ENCODE peak calls at places on chromosomes 13 and 19, in seven cellular contexts. One of them, this sample, is unnamed.

GRCh38 chr13:23985846-23986245 is 88.5 kb upstream of the C1QTNF9B start:
- DNase-seq in ovary: no peak
- DNase-seq in foreskin fibroblast: no peak
- DNase-seq in endodermal cell: no peak
- DNase-seq in psoas muscle: no peak
- DNase-seq in mammary epithelial cell: no peak
- DNase-seq in left ventricle myocardium inferior: no peak
- DNase-seq in this sample: no peak

GRCh38 chr13:66534561-66534960 is 695.6 kb downstream of the PCDH9 start:
- DNase-seq in ovary: no peak
- DNase-seq in foreskin fibroblast: peak
- DNase-seq in endodermal cell: no peak
- DNase-seq in psoas muscle: no peak
- DNase-seq in mammary epithelial cell: no peak
- DNase-seq in left ventricle myocardium inferior: no peak
- DNase-seq in this sample: peak

GRCh38 chr19:55369651-55370304 is 485 bp downstream of the IL11 start:
- DNase-seq in ovary: no peak
- DNase-seq in foreskin fibroblast: peak
- DNase-seq in endodermal cell: peak
- DNase-seq in psoas muscle: no peak
- DNase-seq in mammary epithelial cell: peak
- DNase-seq in left ventricle myocardium inferior: no peak
- DNase-seq in this sample: peak

GRCh38 chr13:73991884-73992283 is 142.3 kb downstream of the KLF12 start:
- DNase-seq in ovary: no peak
- DNase-seq in foreskin fibroblast: no peak
- DNase-seq in endodermal cell: no peak
- DNase-seq in psoas muscle: no peak
- DNase-seq in mammary epithelial cell: no peak
- DNase-seq in left ventricle myocardium inferior: no peak
- DNase-seq in this sample: no peak

GRCh38 chr13:46229251-46229650 is 17.5 kb downstream of the LRRC63 start:
- DNase-seq in ovary: no peak
- DNase-seq in foreskin fibroblast: no peak
- DNase-seq in endodermal cell: no peak
- DNase-seq in psoas muscle: no peak
- DNase-seq in mammary epithelial cell: peak
- DNase-seq in left ventricle myocardium inferior: no peak
- DNase-seq in this sample: no peak

GRCh38 chr13:64910061-64910460 is 2320.1 kb downstream of the PCDH9 start:
- DNase-seq in ovary: no peak
- DNase-seq in foreskin fibroblast: no peak
- DNase-seq in endodermal cell: no peak
- DNase-seq in psoas muscle: no peak
- DNase-seq in mammary epithelial cell: peak
- DNase-seq in left ventricle myocardium inferior: no peak
- DNase-seq in this sample: no peak

GRCh38 chr13:78228211-78228610 is 309.6 kb upstream of the EDNRB start:
- DNase-seq in ovary: no peak
- DNase-seq in foreskin fibroblast: no peak
- DNase-seq in endodermal cell: no peak
- DNase-seq in psoas muscle: no peak
- DNase-seq in mammary epithelial cell: no peak
- DNase-seq in left ventricle myocardium inferior: no peak
- DNase-seq in this sample: peak

GRCh38 chr13:24168980-24169379 is 8.5 kb downstream of the SPATA13 start:
- DNase-seq in ovary: no peak
- DNase-seq in foreskin fibroblast: no peak
- DNase-seq in endodermal cell: peak
- DNase-seq in psoas muscle: no peak
- DNase-seq in mammary epithelial cell: no peak
- DNase-seq in left ventricle myocardium inferior: no peak
- DNase-seq in this sample: no peak

GRCh38 chr19:3071764-3072163 is 9.5 kb upstream of the TLE5 start:
- DNase-seq in ovary: no peak
- DNase-seq in foreskin fibroblast: no peak
- DNase-seq in endodermal cell: no peak
- DNase-seq in psoas muscle: no peak
- DNase-seq in mammary epithelial cell: no peak
- DNase-seq in left ventricle myocardium inferior: no peak
- DNase-seq in this sample: no peak

GRCh38 chr13:44068737-44069136 is 189.0 kb downstream of the LACC1 start:
- DNase-seq in ovary: no peak
- DNase-seq in foreskin fibroblast: peak
- DNase-seq in endodermal cell: no peak
- DNase-seq in psoas muscle: no peak
- DNase-seq in mammary epithelial cell: peak
- DNase-seq in left ventricle myocardium inferior: no peak
- DNase-seq in this sample: peak

GRCh38 chr19:38003427-38004099 is 96.6 kb downstream of the SIPA1L3 start:
- DNase-seq in ovary: peak
- DNase-seq in foreskin fibroblast: peak
- DNase-seq in endodermal cell: peak
- DNase-seq in psoas muscle: peak
- DNase-seq in mammary epithelial cell: peak
- DNase-seq in left ventricle myocardium inferior: peak
- DNase-seq in this sample: peak

GRCh38 chr19:55649579-55650557 is 1.9 kb downstream of the CCDC106 start:
- DNase-seq in ovary: no peak
- DNase-seq in foreskin fibroblast: no peak
- DNase-seq in endodermal cell: no peak
- DNase-seq in psoas muscle: no peak
- DNase-seq in mammary epithelial cell: no peak
- DNase-seq in left ventricle myocardium inferior: no peak
- DNase-seq in this sample: no peak

GRCh38 chr13:113451951-113452421 is 1.3 kb downstream of the ADPRHL1 start:
- DNase-seq in ovary: no peak
- DNase-seq in foreskin fibroblast: no peak
- DNase-seq in endodermal cell: no peak
- DNase-seq in psoas muscle: peak
- DNase-seq in mammary epithelial cell: no peak
- DNase-seq in left ventricle myocardium inferior: peak
- DNase-seq in this sample: no peak

GRCh38 chr13:98050041-98050466 is 92.8 kb upstream of the FARP1 start:
- DNase-seq in ovary: no peak
- DNase-seq in foreskin fibroblast: no peak
- DNase-seq in endodermal cell: no peak
- DNase-seq in psoas muscle: no peak
- DNase-seq in mammary epithelial cell: peak
- DNase-seq in left ventricle myocardium inferior: no peak
- DNase-seq in this sample: peak

GRCh38 chr19:40596608-40597328 is 4.4 kb upstream of the LTBP4 start:
- DNase-seq in ovary: peak
- DNase-seq in foreskin fibroblast: peak
- DNase-seq in endodermal cell: peak
- DNase-seq in psoas muscle: peak
- DNase-seq in mammary epithelial cell: no peak
- DNase-seq in left ventricle myocardium inferior: peak
- DNase-seq in this sample: peak
- H3K4me3 ChIP-seq in ovary: peak
- H3K4me3 ChIP-seq in foreskin fibroblast: peak
- H3K4me3 ChIP-seq in endodermal cell: no peak
- H3K4me3 ChIP-seq in psoas muscle: peak
- H3K4me3 ChIP-seq in mammary epithelial cell: no peak
- H3K4me3 ChIP-seq in left ventricle myocardium inferior: peak
- H3K4me3 ChIP-seq in this sample: peak

GRCh38 chr13:94620286-94620896 is 18.7 kb downstream of the GPR180 start:
- DNase-seq in ovary: no peak
- DNase-seq in foreskin fibroblast: no peak
- DNase-seq in endodermal cell: peak
- DNase-seq in psoas muscle: no peak
- DNase-seq in mammary epithelial cell: peak
- DNase-seq in left ventricle myocardium inferior: no peak
- DNase-seq in this sample: peak
- TF ChIP-seq CTCF in ovary: no peak
- TF ChIP-seq CTCF in foreskin fibroblast: peak
- TF ChIP-seq CTCF in endodermal cell: peak
- TF ChIP-seq CTCF in psoas muscle: peak
- TF ChIP-seq CTCF in mammary epithelial cell: peak
- TF ChIP-seq CTCF in left ventricle myocardium inferior: peak
- TF ChIP-seq CTCF in this sample: peak

GRCh38 chr19:7112675-7113074 is 43.2 kb downstream of the ZNF557 start:
- DNase-seq in ovary: no peak
- DNase-seq in foreskin fibroblast: no peak
- DNase-seq in endodermal cell: no peak
- DNase-seq in psoas muscle: no peak
- DNase-seq in mammary epithelial cell: no peak
- DNase-seq in left ventricle myocardium inferior: no peak
- DNase-seq in this sample: no peak
- H3K4me3 ChIP-seq in ovary: no peak
- H3K4me3 ChIP-seq in foreskin fibroblast: no peak
- H3K4me3 ChIP-seq in endodermal cell: no peak
- H3K4me3 ChIP-seq in psoas muscle: no peak
- H3K4me3 ChIP-seq in mammary epithelial cell: no peak
- H3K4me3 ChIP-seq in left ventricle myocardium inferior: no peak
- H3K4me3 ChIP-seq in this sample: no peak

GRCh38 chr19:4256563-4256962 is 9.7 kb downstream of the YJU2 start:
- DNase-seq in ovary: no peak
- DNase-seq in foreskin fibroblast: no peak
- DNase-seq in endodermal cell: peak
- DNase-seq in psoas muscle: no peak
- DNase-seq in mammary epithelial cell: no peak
- DNase-seq in left ventricle myocardium inferior: no peak
- DNase-seq in this sample: no peak
- TF ChIP-seq CTCF in ovary: no peak
- TF ChIP-seq CTCF in foreskin fibroblast: no peak
- TF ChIP-seq CTCF in endodermal cell: peak
- TF ChIP-seq CTCF in psoas muscle: no peak
- TF ChIP-seq CTCF in mammary epithelial cell: peak
- TF ChIP-seq CTCF in left ventricle myocardium inferior: no peak
- TF ChIP-seq CTCF in this sample: no peak

GRCh38 chr19:45814851-45815481 is at the start of gene RSPH6A:
- DNase-seq in ovary: no peak
- DNase-seq in foreskin fibroblast: no peak
- DNase-seq in endodermal cell: peak
- DNase-seq in psoas muscle: no peak
- DNase-seq in mammary epithelial cell: no peak
- DNase-seq in left ventricle myocardium inferior: no peak
- DNase-seq in this sample: no peak
- H3K4me3 ChIP-seq in ovary: peak
- H3K4me3 ChIP-seq in foreskin fibroblast: no peak
- H3K4me3 ChIP-seq in endodermal cell: peak
- H3K4me3 ChIP-seq in psoas muscle: peak
- H3K4me3 ChIP-seq in mammary epithelial cell: no peak
- H3K4me3 ChIP-seq in left ventricle myocardium inferior: peak
- H3K4me3 ChIP-seq in this sample: no peak

DNA sequence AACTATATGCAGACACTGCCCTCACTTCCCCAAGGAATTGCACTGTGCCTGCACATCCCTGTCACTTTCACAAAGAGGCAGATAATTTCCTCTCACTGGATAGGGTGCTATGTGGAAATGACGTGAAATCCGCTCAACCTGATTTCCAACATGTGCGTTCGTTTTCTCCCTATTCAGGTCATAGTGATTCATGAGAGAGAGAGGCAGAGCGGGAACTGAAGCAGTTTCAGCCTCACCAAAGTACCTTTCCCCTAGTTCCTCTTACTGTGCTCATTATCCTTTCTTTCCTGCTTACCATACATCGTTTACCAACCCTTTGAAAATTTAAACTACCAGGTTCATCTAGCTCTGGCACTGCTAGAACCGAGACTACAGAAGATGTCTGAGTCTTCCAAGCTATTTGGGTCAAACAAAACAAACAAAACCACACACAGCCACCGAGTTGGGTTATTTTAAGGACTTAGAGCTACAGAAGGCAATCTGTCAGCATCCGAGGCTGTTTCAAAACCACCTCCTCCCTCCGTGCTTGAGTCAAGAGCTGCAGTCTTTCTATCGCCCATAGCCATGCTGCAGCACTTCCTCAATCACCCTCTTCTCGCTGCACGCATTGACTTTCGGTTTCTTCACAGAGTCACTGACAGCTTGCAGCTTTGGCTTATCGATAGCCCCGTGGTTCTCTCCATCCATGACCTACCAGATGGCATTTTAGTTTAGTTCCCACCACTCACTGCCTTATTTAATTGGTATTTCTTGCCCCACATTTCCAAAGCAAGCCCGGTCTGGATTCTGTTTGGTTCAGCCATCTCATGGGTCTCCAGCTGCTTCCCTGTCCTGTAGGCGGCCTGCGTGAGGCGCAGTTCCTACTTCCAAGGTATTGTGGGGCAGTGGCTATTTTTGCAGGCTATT is 1395.8 kb downstream of the EFNB2 start:
- DNase-seq in ovary: no peak
- DNase-seq in foreskin fibroblast: no peak
- DNase-seq in endodermal cell: peak
- DNase-seq in psoas muscle: peak
- DNase-seq in mammary epithelial cell: no peak
- DNase-seq in left ventricle myocardium inferior: peak
- DNase-seq in this sample: peak
- TF ChIP-seq CTCF in ovary: no peak
- TF ChIP-seq CTCF in foreskin fibroblast: no peak
- TF ChIP-seq CTCF in endodermal cell: peak
- TF ChIP-seq CTCF in psoas muscle: no peak
- TF ChIP-seq CTCF in mammary epithelial cell: no peak
- TF ChIP-seq CTCF in left ventricle myocardium inferior: peak
- TF ChIP-seq CTCF in this sample: no peak

DNA sequence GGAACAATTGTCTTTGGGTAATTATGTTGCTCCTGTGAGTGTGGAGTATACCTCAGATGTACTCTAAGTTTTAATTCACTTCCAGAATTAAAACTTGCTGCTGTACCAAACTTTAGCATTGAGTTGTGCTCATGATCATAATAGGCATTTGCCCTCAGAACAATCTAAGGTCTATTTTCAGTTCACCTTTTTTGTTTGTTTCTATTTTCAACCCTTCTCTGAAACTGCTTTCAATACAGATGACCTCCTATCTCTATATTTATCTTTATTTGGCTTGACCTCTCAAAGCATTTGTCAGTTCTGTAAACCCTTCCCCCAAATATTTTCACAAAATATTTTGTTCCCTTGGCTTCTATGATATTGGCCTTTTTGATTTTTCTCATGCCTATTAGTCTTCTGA is 873.0 kb downstream of the OLFM4 start:
- DNase-seq in ovary: no peak
- DNase-seq in foreskin fibroblast: no peak
- DNase-seq in endodermal cell: no peak
- DNase-seq in psoas muscle: no peak
- DNase-seq in mammary epithelial cell: no peak
- DNase-seq in left ventricle myocardium inferior: no peak
- DNase-seq in this sample: no peak
- H3K4me3 ChIP-seq in ovary: no peak
- H3K4me3 ChIP-seq in foreskin fibroblast: no peak
- H3K4me3 ChIP-seq in endodermal cell: no peak
- H3K4me3 ChIP-seq in psoas muscle: no peak
- H3K4me3 ChIP-seq in mammary epithelial cell: no peak
- H3K4me3 ChIP-seq in left ventricle myocardium inferior: no peak
- H3K4me3 ChIP-seq in this sample: no peak

GRCh38 chr13:94366677-94367076 is 112.8 kb downstream of the DCT start:
- DNase-seq in ovary: no peak
- DNase-seq in foreskin fibroblast: no peak
- DNase-seq in endodermal cell: no peak
- DNase-seq in psoas muscle: no peak
- DNase-seq in mammary epithelial cell: no peak
- DNase-seq in left ventricle myocardium inferior: no peak
- DNase-seq in this sample: no peak

DNA sequence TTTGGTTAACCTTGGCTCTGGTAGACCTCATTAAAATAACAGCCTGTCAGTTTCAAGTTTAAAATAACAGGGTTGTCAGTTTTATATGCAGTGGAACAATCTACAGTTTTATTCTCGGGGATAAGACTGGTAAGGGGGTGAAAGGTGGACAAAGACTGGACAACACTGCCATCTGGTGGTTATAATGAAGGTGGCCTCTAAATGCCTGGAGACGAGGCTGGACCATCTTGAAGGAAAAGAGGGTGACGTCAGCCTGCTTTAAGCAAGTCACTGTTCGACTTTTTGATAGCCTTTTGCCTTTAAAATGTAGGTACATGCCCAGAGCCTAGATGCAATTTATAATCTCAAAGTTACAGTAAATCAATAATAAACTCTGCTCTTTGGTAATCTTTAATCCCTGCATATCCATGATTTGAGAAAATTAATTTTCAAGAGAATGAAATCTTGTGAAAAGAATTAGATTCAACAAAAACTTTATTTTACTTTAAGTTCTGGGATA is 117.0 kb downstream of the DCT start:
- DNase-seq in ovary: peak
- DNase-seq in foreskin fibroblast: peak
- DNase-seq in endodermal cell: peak
- DNase-seq in psoas muscle: no peak
- DNase-seq in mammary epithelial cell: peak
- DNase-seq in left ventricle myocardium inferior: no peak
- DNase-seq in this sample: peak
- TF ChIP-seq CTCF in ovary: peak
- TF ChIP-seq CTCF in foreskin fibroblast: peak
- TF ChIP-seq CTCF in endodermal cell: peak
- TF ChIP-seq CTCF in psoas muscle: peak
- TF ChIP-seq CTCF in mammary epithelial cell: peak
- TF ChIP-seq CTCF in left ventricle myocardium inferior: peak
- TF ChIP-seq CTCF in this sample: peak